ENCODE peak calls at places on chromosomes 6 and 20, in six cellular contexts. A is cardiac fibroblast; W is activated CD4-positive, alpha-beta memory T cell treated with anti-CD3 and anti-CD28 coated beads for 36 hours; U is GM04503; E is GM03348; V is heart left ventricle. F is an unnamed sample.
A peak's percentile ranks its signal among the peaks of the same experiment; 100 is the strongest.

GRCh38 chr6:11710968-11711643 is 67.5 kb downstream of the ADTRP start:
- DNase-seq in A (no peak), W (peak; percentile 83), U (no peak), E (no peak), V (no peak), F (no peak)

GRCh38 chr6:122323361-122323760 is 76.1 kb upstream of the HSF2 start:
- DNase-seq in A (peak; percentile 1), W (no peak), U (no peak), E (no peak), V (no peak), F (no peak)

GRCh38 chr6:43804550-43805223 is 34.7 kb downstream of the VEGFA start:
- DNase-seq in A (no peak), W (no peak), U (no peak), E (no peak), V (no peak), F (no peak)

GRCh38 chr6:142631517-142632385 is 313.2 kb downstream of the HIVEP2 start:
- DNase-seq in A (no peak), W (no peak), U (no peak), E (no peak), V (no peak), F (peak; percentile 1)

GRCh38 chr20:14889503-14890125 is 552.2 kb upstream of the FLRT3 start:
- DNase-seq in A (no peak), W (no peak), U (no peak), E (no peak), V (no peak), F (no peak)

GRCh38 chr6:71502961-71503360 is 214.3 kb downstream of the OGFRL1 start:
- DNase-seq in A (peak; percentile 24), W (no peak), U (no peak), E (no peak), V (no peak), F (no peak)

GRCh38 chr6:16174368-16175078 is 45.6 kb downstream of the MYLIP start:
- DNase-seq in A (no peak), W (no peak), U (no peak), E (no peak), V (no peak), F (no peak)

GRCh38 chr20:4813839-4814695 is 92.4 kb downstream of the PRND start:
- DNase-seq in A (peak; percentile 38), W (peak; percentile 74), U (no peak), E (no peak), V (no peak), F (no peak)

GRCh38 chr6:2945069-2945452 is 26.3 kb downstream of the SERPINB6 start:
- DNase-seq in A (no peak), W (no peak), U (no peak), E (no peak), V (no peak), F (no peak)

GRCh38 chr20:24721891-24722530 is 227.1 kb upstream of the CST7 start:
- DNase-seq in A (no peak), W (no peak), U (no peak), E (no peak), V (no peak), F (no peak)

GRCh38 chr6:25415274-25415673 is 136.1 kb downstream of the CARMIL1 start:
- DNase-seq in A (no peak), W (no peak), U (no peak), E (no peak), V (no peak), F (no peak)

GRCh38 chr6:83365931-83366330 is 64.9 kb downstream of the ME1 start:
- DNase-seq in A (peak; percentile 52), W (no peak), U (peak; percentile 75), E (peak; percentile 9), V (no peak), F (peak; percentile 40)

GRCh38 chr6:108074057-108074358 is 533 bp downstream of the OSTM1 start:
- DNase-seq in A (no peak), W (no peak), U (no peak), E (no peak), V (no peak), F (no peak)

GRCh38 chr6:139010674-139011073 is 17.9 kb upstream of the ABRACL start:
- DNase-seq in A (no peak), W (no peak), U (no peak), E (no peak), V (no peak), F (no peak)

GRCh38 chr6:35026434-35027222 is 114.5 kb downstream of the TCP11 start:
- DNase-seq in A (peak; percentile 79), W (no peak), U (no peak), E (no peak), V (no peak), F (no peak)

F was measured in HFFc6.